ENCODE peak calls at places on chromosomes 12 and 14, in six cellular contexts. B is ovary, J is tibial nerve, V is lung, W is HL-60, U is right atrium auricular region. P is an unnamed sample.

GRCh38 chr12:7832059-7832696 is 40.5 kb downstream of the SLC2A14 start:
- DNase-seq in W (peak), B (no peak), J (no peak), U (no peak), V (peak), P (no peak)

GRCh38 chr14:95472819-95473251 is 43.6 kb downstream of the SYNE3 start:
- DNase-seq in B (no peak), U (no peak), W (no peak), J (no peak), V (no peak), P (no peak)

GRCh38 chr14:104515811-104516780 is 63.5 kb upstream of the C14orf180 start:
- DNase-seq in B (no peak), V (no peak), U (peak), J (no peak), W (no peak), P (no peak)

GRCh38 chr12:97643961-97644360 is 181.4 kb downstream of the RMST start:
- DNase-seq in B (no peak), J (no peak), U (no peak), V (no peak), W (no peak), P (no peak)

GRCh38 chr14:37469650-37470049 is 125.4 kb downstream of the FOXA1 start:
- DNase-seq in V (no peak), J (no peak), W (no peak), B (no peak), U (no peak), P (no peak)

GRCh38 chr12:81206425-81206824 is 128.5 kb downstream of the ACSS3 start:
- DNase-seq in J (no peak), V (no peak), W (no peak), U (no peak), B (no peak), P (no peak)

GRCh38 chr14:73712540-73713141 is 1.5 kb downstream of the PNMA1 start:
- DNase-seq in W (no peak), B (no peak), U (no peak), V (no peak), J (no peak), P (no peak)

GRCh38 chr12:2239376-2240010 is 186.7 kb downstream of the CACNA1C start:
- DNase-seq in B (peak), W (no peak), J (no peak), V (no peak), U (no peak), P (no peak)

GRCh38 chr14:73238262-73238852 is 1.1 kb downstream of the PAPLN start:
- DNase-seq in B (no peak), V (no peak), W (no peak), J (peak), U (no peak), P (no peak)

GRCh38 chr12:113914806-113915205 is 51.3 kb downstream of the RBM19 start:
- DNase-seq in V (no peak), J (no peak), B (no peak), W (no peak), U (no peak), P (no peak)

GRCh38 chr12:119669744-119670472 is 2.0 kb downstream of the PRKAB1 start:
- DNase-seq in B (no peak), W (no peak), U (no peak), V (peak), J (no peak), P (peak)

GRCh38 chr14:55662757-55663156 is 82.8 kb downstream of the KTN1 start:
- DNase-seq in B (no peak), W (no peak), J (no peak), U (no peak), V (no peak), P (no peak)

GRCh38 chr12:3288690-3289089 is 202.3 kb upstream of the PRMT8 start:
- DNase-seq in J (no peak), B (no peak), W (no peak), V (no peak), U (no peak), P (no peak)

GRCh38 chr14:106268013-106268727 is 741.8 kb downstream of the TMEM121 start:
- DNase-seq in U (no peak), J (no peak), V (no peak), W (no peak), B (no peak), P (no peak)

GRCh38 chr14:96574633-96575191 is 72.5 kb downstream of the PAPOLA start:
- DNase-seq in B (peak), W (no peak), J (no peak), U (peak), V (no peak), P (no peak)

GRCh38 chr14:20836668-20837338 is 34.2 kb upstream of the RNASE1 start:
- DNase-seq in J (no peak), W (no peak), U (no peak), V (no peak), B (no peak), P (no peak)
- TF ChIP-seq CTCF in J (peak), W (no peak), U (peak), V (peak), B (no peak), P (peak)

DNA sequence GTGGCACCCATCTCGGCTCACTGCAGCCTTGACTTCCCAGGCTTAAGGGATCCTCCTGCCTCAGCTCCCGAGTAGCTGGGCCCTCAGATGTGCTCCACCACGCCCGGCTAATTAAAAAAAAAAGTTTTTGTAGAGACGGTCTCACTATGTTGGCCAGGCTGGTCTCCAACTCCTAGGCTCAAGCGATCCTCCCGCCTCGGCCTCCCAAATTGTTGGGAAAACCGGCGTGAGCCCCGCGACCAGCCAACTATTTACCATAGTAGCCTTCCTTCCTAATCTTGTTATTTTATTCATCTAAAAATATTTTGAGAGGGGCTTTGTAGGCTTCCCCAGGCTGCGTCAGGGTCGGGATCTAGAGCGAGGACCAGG is 25.4 kb upstream of the YY1 start:
- DNase-seq in J (no peak), W (no peak), V (no peak), U (no peak), B (no peak), P (no peak)
- H3K4me3 ChIP-seq in J (peak), W (peak), V (peak), U (peak), B (peak), P (peak)

DNA sequence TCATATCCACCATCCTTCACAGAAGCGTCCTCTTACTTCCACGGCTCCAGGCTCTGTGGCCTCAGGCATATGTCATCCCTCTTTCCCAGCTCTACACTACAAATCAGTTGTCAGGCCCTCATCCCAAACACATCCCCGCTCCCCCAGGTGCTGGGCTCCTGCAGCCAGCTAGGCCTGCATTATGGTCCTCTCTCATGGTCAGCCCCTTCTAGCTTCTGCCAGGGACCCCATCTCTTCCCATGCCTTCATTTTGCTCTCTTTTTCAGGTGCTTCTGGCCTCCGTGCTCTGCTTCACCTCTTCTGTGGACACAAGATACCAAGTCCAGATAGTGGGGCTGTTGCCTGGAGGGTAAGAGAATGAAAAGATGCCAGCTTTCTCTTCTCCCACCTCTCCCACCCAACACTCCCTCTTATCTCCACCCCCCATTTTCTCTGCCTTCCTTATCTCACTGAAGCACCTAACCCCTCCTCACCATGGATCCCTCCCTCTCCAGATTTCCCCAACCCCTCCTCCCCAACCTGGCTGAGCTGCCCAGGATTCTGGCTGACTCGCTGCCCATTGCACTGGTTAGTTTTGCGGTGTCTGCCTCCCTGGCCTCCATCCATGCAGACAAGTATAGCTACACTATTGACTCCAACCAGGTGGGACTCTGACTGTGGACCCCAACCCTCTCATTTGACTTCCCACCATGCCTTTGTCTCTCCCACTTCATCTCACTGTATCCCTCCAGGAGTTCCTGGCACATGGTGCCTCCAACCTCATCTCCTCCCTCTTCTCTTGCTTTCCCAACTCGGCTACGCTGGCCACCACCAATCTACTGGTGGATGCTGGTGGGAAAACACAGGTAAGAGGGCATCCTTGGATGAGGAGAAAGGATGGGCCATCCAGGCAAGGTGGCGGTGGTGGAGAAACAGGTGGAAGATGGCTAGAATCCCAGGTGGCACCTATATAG is 10.4 kb downstream of the B4GALNT1 start:
- DNase-seq in W (no peak), V (no peak), B (no peak), U (no peak), J (no peak), P (no peak)
- TF ChIP-seq CTCF in W (no peak), V (no peak), B (no peak), U (no peak), J (no peak), P (no peak)

DNA sequence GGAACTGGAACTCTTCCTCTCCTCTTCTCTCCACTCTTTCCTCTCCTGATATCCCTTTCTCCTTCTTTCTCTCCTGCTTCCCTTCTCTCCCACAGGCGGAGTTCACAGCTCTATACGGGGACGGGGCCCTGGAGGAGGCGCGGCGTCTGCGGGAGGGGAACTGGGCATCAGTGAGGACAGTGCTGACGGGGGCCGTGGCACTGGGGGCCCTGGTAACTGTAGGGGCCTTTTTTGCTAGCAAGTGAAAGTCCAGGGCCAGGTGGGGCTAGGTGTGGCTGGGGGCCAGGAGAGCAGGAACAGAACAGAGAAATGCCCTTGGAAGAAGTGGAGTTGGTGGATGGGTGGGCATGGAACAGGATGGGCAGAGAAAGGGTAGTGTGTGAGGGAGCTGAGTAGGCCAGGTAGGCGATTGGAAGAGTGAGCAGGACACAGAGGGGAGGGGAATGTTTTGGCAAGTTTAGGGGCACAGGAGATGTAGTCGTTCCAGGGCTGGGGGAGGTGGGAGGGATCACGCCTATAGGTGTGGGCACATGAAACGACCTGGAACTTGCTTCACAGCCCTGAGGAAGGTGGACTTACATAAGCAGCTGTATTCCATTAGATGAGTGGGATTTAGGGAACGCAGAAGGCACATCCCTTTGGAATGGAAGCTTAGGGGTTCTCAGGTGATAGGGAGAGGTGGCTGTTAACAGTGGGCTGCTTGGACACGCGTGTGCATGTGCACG is 2.2 kb downstream of the BCL2L2 start:
- DNase-seq in J (no peak), V (no peak), W (no peak), U (peak), B (no peak), P (no peak)
- H3K4me3 ChIP-seq in J (no peak), V (no peak), W (no peak), U (no peak), B (no peak), P (no peak)

GRCh38 chr12:111642681-111643427 is 42.9 kb downstream of the BRAP start:
- DNase-seq in B (no peak), V (no peak), U (no peak), J (no peak), W (no peak), P (no peak)
- TF ChIP-seq CTCF in B (no peak), V (no peak), U (peak), J (no peak), W (no peak), P (peak)

GRCh38 chr12:14774944-14775651 is 28.2 kb downstream of the WBP11 start:
- DNase-seq in V (peak), W (peak), B (no peak), U (peak), J (no peak), P (no peak)
- H3K4me3 ChIP-seq in V (peak), W (no peak), B (peak), U (peak), J (peak), P (peak)

P was measured in epithelial cell of proximal tubule.